ENCODE peak calls at places on chromosomes 4 and X, in ten cellular contexts. M is small intestine, X is mesendoderm, U is IMR-90, I is heart right ventricle, W is fibroblast of lung, F is endodermal cell, S is A549, Z is HepG2, Q is A673. P is an unnamed sample.

GRCh38 chr4:151013944-151014343 is 1.1 kb downstream of the LRBA start:
- DNase-seq in M (peak; percentile 6), X (no peak), U (no peak), I (no peak), W (no peak), F (no peak), S (no peak), Z (no peak), Q (no peak), P (no peak)

GRCh38 chr4:116926631-116927295 is 158.6 kb downstream of the TRAM1L1 start:
- DNase-seq in M (no peak), X (peak; percentile 23), U (no peak), I (no peak), W (no peak), F (peak; percentile 52), S (no peak), Z (no peak), Q (no peak), P (no peak)

GRCh38 chr4:127055349-127055748 is 577.4 kb upstream of the INTU start:
- DNase-seq in M (no peak), X (no peak), U (peak; percentile 70), I (no peak), W (peak; percentile 84), F (no peak), S (no peak), Z (no peak), Q (no peak), P (no peak)

GRCh38 chr4:47532658-47533057 is 47.6 kb downstream of the ATP10D start:
- DNase-seq in M (no peak), X (no peak), U (no peak), I (no peak), W (no peak), F (no peak), S (no peak), Z (no peak), Q (no peak), P (no peak)

GRCh38 chr4:3520796-3521600 is 11.2 kb downstream of the LRPAP1 start:
- DNase-seq in M (no peak), X (no peak), U (no peak), I (no peak), W (no peak), F (peak; percentile 36), S (no peak), Z (no peak), Q (no peak), P (no peak)

GRCh38 chr4:108118505-108118904 is 50.2 kb downstream of the LEF1 start:
- DNase-seq in M (peak; percentile 8), X (peak; percentile 44), U (no peak), I (no peak), W (no peak), F (no peak), S (peak; percentile 24), Z (peak; percentile 43), Q (no peak), P (peak; percentile 76)

GRCh38 chrX:48956728-48957414 is 536 bp downstream of the OTUD5 start:
- DNase-seq in M (no peak), X (no peak), U (no peak), I (peak; percentile 13), W (no peak), F (no peak), S (no peak), Z (no peak), Q (no peak), P (peak; percentile 51)

GRCh38 chr4:102575369-102576129 is 74.4 kb downstream of the NFKB1 start:
- DNase-seq in M (no peak), X (peak; percentile 53), U (no peak), I (no peak), W (no peak), F (no peak), S (no peak), Z (peak; percentile 39), Q (no peak), P (no peak)

GRCh38 chrX:77160301-77160700 is 286.9 kb upstream of the FGF16 start:
- DNase-seq in M (no peak), X (peak; percentile 24), U (no peak), I (no peak), W (no peak), F (peak; percentile 85), S (peak; percentile 1), Z (no peak), Q (peak; percentile 6), P (no peak)

GRCh38 chrX:71212536-71212935 is 10.5 kb upstream of the GJB1 start:
- DNase-seq in M (no peak), X (no peak), U (no peak), I (no peak), W (no peak), F (no peak), S (no peak), Z (no peak), Q (no peak), P (no peak)

GRCh38 chrX:71216446-71216845 is 6.6 kb upstream of the GJB1 start:
- DNase-seq in M (peak; percentile 35), X (no peak), U (no peak), I (no peak), W (no peak), F (no peak), S (no peak), Z (peak; percentile 42), Q (no peak), P (no peak)

GRCh38 chrX:71215335-71215912 is 7.6 kb upstream of the GJB1 start:
- DNase-seq in M (peak; percentile 41), X (no peak), U (no peak), I (no peak), W (no peak), F (no peak), S (no peak), Z (no peak), Q (no peak), P (no peak)

GRCh38 chrX:71214152-71214551 is 8.9 kb upstream of the GJB1 start:
- DNase-seq in M (no peak), X (no peak), U (no peak), I (no peak), W (no peak), F (no peak), S (no peak), Z (no peak), Q (no peak), P (no peak)

DNA sequence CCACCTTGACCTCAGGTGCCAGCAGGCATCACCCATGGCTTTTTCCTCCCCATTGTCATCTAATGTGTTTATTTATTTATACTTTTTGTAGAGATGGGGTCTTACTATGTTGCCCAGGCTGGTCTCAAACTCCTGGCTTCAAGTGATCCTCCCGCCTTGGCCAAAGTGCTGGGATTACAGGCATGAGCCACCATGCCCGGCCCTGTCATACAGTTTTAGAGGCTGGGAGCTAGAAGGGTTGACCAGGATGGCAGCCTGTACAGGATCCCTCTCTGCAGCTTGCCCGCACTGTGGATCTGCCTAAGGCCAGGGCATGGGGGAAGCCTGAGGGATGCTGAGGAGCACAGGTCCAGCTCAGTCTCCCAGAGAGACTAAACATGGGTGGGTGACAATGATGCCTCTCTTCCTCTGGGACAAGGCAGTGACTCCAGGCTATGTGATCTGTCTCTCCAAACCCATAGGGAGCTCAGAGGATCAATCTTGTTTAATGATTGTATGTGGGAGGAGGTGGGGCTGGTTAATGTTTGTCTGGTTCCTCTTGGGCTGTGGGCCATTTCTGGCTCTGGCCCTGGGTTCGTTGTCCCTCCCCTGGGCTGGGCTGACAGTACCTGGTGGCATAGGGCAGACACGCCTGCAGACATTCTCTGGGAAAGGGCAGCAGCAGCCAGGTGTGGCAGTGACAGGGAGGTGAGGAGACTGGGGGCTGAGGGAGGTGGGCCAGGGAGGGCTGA is 8.3 kb upstream of the GJB1 start:
- DNase-seq in M (peak; percentile 91), X (no peak), U (no peak), I (no peak), W (no peak), F (no peak), S (no peak), Z (peak; percentile 90), Q (no peak), P (no peak)
- H3K4me3 ChIP-seq in M (peak overlapping the region; percentile 1), X (no peak overlapping the region), U (no peak overlapping the region), I (no peak overlapping the region), W (no peak overlapping the region), F (no peak overlapping the region), S (no peak overlapping the region), Z (peak overlapping the region; percentile 76), Q (no peak overlapping the region), P (no peak overlapping the region)

GRCh38 chr4:39524420-39524957 is 2.8 kb downstream of the UGDH start:
- DNase-seq in M (no peak), X (no peak), U (no peak), I (no peak), W (no peak), F (no peak), S (no peak), Z (no peak), Q (no peak), P (no peak)
- H3K4me1 ChIP-seq in M (no peaks in the 10 kb centered on the region), X (no peaks in the 10 kb centered on the region), U (peaks cover 9% of the 10 kb centered on the region), I (peaks cover 35% of the 10 kb centered on the region), W (peaks cover 9% of the 10 kb centered on the region), F (no peaks in the 10 kb centered on the region), S (peaks cover 10% of the 10 kb centered on the region), Z (peaks cover 42% of the 10 kb centered on the region), Q (peaks cover 20% of the 10 kb centered on the region), P (peaks cover 21% of the 10 kb centered on the region)

DNA sequence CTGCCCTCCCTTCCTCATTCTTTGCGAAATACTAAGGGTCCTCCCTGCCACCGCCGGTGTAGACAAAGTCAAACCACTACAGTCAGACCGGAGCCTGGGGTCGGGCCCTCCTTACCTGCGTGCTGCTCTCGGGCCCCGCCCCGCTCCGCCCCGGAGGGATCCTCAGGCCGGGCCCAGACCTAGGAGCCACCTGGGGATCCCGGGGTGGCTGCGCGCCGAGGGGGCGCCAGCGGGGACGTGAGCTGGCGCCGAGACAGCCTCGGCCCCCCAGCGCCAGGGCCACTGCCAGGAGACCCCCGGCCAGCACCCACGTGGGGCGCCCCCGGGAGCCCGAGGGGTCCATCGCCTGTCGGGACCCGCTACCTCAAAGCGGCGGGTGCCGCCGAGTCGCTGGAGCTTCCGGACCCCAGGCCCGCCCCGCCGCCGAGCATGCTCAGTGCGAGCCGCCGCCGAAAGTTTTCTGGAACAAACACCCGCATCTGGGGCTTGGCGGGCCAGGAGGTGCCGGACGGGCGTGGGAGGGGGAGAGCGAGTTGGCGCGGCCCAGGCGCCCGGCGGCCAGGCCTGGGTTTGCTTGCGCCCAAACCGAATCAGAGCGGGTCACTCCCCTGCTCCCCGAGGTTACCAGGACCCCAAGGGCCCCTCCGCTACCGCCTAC is at the start of gene EVC2:
- DNase-seq in M (no peak), X (peak; percentile 65), U (peak; percentile 46), I (peak; percentile 72), W (peak; percentile 60), F (peak; percentile 88), S (peak; percentile 27), Z (no peak), Q (peak; percentile 67), P (no peak)
- H3K27ac ChIP-seq in M (peak within 1 kb of the TSS; percentile 30), X (no peak within 1 kb of the TSS), U (peak within 1 kb of the TSS; percentile 65), I (peak within 1 kb of the TSS; percentile 69), W (peak within 1 kb of the TSS; percentile 76), F (no peak within 1 kb of the TSS), S (peak within 1 kb of the TSS; percentile 97), Z (no peak within 1 kb of the TSS), Q (peak within 1 kb of the TSS; percentile 69), P (no peak within 1 kb of the TSS)

DNA sequence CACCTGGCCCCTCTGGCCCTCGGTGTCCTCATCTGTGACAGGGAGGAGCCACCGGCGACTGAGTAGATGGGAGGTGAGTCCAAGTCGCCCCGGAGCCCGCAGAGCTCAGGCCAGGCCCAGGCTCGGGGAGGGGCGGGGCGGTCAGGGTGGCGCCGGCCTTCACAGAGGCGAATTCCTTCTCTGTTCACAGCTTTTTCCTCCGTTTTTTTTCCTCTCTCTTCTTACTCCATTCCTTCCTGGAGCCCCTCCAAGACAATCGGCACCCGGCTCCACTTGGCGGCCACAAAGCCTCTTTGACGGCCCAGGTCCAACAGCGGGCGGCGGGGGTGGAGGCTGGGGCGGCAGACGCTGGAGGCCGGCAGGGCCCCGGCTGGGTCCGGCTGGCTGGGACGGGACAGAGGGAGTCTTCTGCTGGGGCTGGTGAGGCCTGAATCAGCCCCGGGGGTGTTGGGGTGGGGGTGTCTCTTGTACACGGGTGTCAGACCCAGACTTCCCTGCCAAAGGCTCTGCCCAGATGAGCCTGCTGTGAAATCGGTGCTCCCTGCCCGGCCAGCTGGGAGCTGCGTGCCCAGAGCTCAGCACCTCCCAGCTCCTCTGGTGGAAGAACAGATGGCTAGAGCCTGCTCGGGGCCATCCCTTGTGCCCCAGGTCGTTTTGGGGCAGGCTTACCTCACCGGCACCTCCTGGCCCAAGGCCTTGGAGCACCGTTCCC is 22.6 kb downstream of the FGFRL1 start:
- DNase-seq in M (no peak), X (no peak), U (peak; percentile 18), I (peak; percentile 45), W (peak; percentile 83), F (peak; percentile 53), S (no peak), Z (no peak), Q (no peak), P (no peak)
- H3K4me3 ChIP-seq in M (no peak overlapping the region), X (no peak overlapping the region), U (no peak overlapping the region), I (peak overlapping the region; percentile 22), W (no peak overlapping the region), F (no peak overlapping the region), S (no peak overlapping the region), Z (no peak overlapping the region), Q (no peak overlapping the region), P (no peak overlapping the region)

P was measured in CD4-positive, CD25-positive, alpha-beta regulatory T cell.